ENCODE peak calls at places on chromosomes 4 and X, in seven cellular contexts. One of them, this sample, is unnamed.
A peak's percentile ranks its signal among the peaks of the same experiment; 100 is the strongest.

GRCh38 chrX:53398216-53398615 is 24.2 kb downstream of the SMC1A start:
- DNase-seq in K562: no peak
- DNase-seq in foreskin keratinocyte: no peak
- DNase-seq in endodermal cell: no peak
- DNase-seq in Peyer's patch: no peak
- DNase-seq in HepG2: no peak
- DNase-seq in AML-193: no peak
- DNase-seq in this sample: no peak

GRCh38 chrX:35886135-35886534 is 33.4 kb upstream of the CFAP47 start:
- DNase-seq in K562: no peak
- DNase-seq in foreskin keratinocyte: no peak
- DNase-seq in endodermal cell: no peak
- DNase-seq in Peyer's patch: no peak
- DNase-seq in HepG2: no peak
- DNase-seq in AML-193: no peak
- DNase-seq in this sample: no peak

GRCh38 chr4:84952004-84952403 is 14.5 kb downstream of the WDFY3 start:
- DNase-seq in K562: no peak
- DNase-seq in foreskin keratinocyte: peak; percentile 99
- DNase-seq in endodermal cell: no peak
- DNase-seq in Peyer's patch: no peak
- DNase-seq in HepG2: peak; percentile 62
- DNase-seq in AML-193: no peak
- DNase-seq in this sample: no peak

GRCh38 chrX:123909498-123909897 is 49.6 kb downstream of the XIAP start:
- DNase-seq in K562: no peak
- DNase-seq in foreskin keratinocyte: no peak
- DNase-seq in endodermal cell: no peak
- DNase-seq in Peyer's patch: no peak
- DNase-seq in HepG2: no peak
- DNase-seq in AML-193: no peak
- DNase-seq in this sample: no peak

GRCh38 chr4:122514671-122515070 is 58.1 kb upstream of the IL2 start:
- DNase-seq in K562: no peak
- DNase-seq in foreskin keratinocyte: no peak
- DNase-seq in endodermal cell: no peak
- DNase-seq in Peyer's patch: no peak
- DNase-seq in HepG2: no peak
- DNase-seq in AML-193: no peak
- DNase-seq in this sample: no peak

GRCh38 chr4:156790866-156791265 is 180.7 kb downstream of the PDGFC start:
- DNase-seq in K562: no peak
- DNase-seq in foreskin keratinocyte: no peak
- DNase-seq in endodermal cell: peak; percentile 50
- DNase-seq in Peyer's patch: no peak
- DNase-seq in HepG2: peak; percentile 53
- DNase-seq in AML-193: no peak
- DNase-seq in this sample: no peak

GRCh38 chr4:156609421-156609820 is 362.2 kb downstream of the PDGFC start:
- DNase-seq in K562: no peak
- DNase-seq in foreskin keratinocyte: no peak
- DNase-seq in endodermal cell: peak; percentile 53
- DNase-seq in Peyer's patch: no peak
- DNase-seq in HepG2: no peak
- DNase-seq in AML-193: no peak
- DNase-seq in this sample: no peak

GRCh38 chr4:123506311-123506685 is 109.7 kb downstream of the SPRY1 start:
- DNase-seq in K562: no peak
- DNase-seq in foreskin keratinocyte: no peak
- DNase-seq in endodermal cell: peak; percentile 72
- DNase-seq in Peyer's patch: no peak
- DNase-seq in HepG2: no peak
- DNase-seq in AML-193: no peak
- DNase-seq in this sample: no peak

GRCh38 chr4:75612306-75612705 is 18.0 kb downstream of the CDKL2 start:
- DNase-seq in K562: no peak
- DNase-seq in foreskin keratinocyte: no peak
- DNase-seq in endodermal cell: no peak
- DNase-seq in Peyer's patch: no peak
- DNase-seq in HepG2: no peak
- DNase-seq in AML-193: no peak
- DNase-seq in this sample: no peak

GRCh38 chr4:138090145-138090917 is 151.8 kb downstream of the SLC7A11 start:
- DNase-seq in K562: peak; percentile 61
- DNase-seq in foreskin keratinocyte: peak; percentile 35
- DNase-seq in endodermal cell: peak; percentile 79
- DNase-seq in Peyer's patch: no peak
- DNase-seq in HepG2: peak; percentile 64
- DNase-seq in AML-193: peak; percentile 66
- DNase-seq in this sample: peak; percentile 11

GRCh38 chrX:102516314-102516936 is at the start of gene TMSB15A:
- DNase-seq in K562: peak; percentile 82
- DNase-seq in foreskin keratinocyte: no peak
- DNase-seq in endodermal cell: peak; percentile 91
- DNase-seq in Peyer's patch: peak; percentile 66
- DNase-seq in HepG2: no peak
- DNase-seq in AML-193: no peak
- DNase-seq in this sample: peak; percentile 63

This sample was measured in NCI-H1436 treated with DMSO at 0.1 percent for 48 hours.